ENCODE peak calls at places on chromosomes 13 and 19, in nine cellular contexts. N is Peyer's patch; R is NCI-H146; T is nucleus accumbens; J is activated CD4-positive, alpha-beta T cell treated with anti-CD3 and anti-CD28 coated beads for 1 hour; C is iris pigment epithelial cell; M is effector memory CD4-positive, alpha-beta T cell; D is cerebellar cortex; L is uterus. U is an unnamed sample.

GRCh38 chr13:114230575-114230974 is 4.1 kb upstream of the CDC16 start:
- DNase-seq in N (no peak), R (no peak), T (no peak), J (no peak), C (no peak), M (no peak), D (no peak), L (no peak), U (no peak)

GRCh38 chr13:19362946-19363510 is 181.4 kb upstream of the TUBA3C start:
- DNase-seq in N (no peak), R (no peak), T (no peak), J (no peak), C (no peak), M (no peak), D (no peak), L (no peak), U (no peak)

GRCh38 chr13:113655358-113656014 is 2.5 kb downstream of the ATP4B start:
- DNase-seq in N (peak; percentile 15), R (no peak), T (no peak), J (no peak), C (no peak), M (no peak), D (no peak), L (peak; percentile 3), U (no peak)

GRCh38 chr13:108980237-108980636 is 350.8 kb downstream of the MYO16 start:
- DNase-seq in N (no peak), R (no peak), T (no peak), J (no peak), C (no peak), M (no peak), D (peak; percentile 12), L (no peak), U (no peak)

GRCh38 chr19:42120276-42121010 is 11.8 kb downstream of the POU2F2 start:
- DNase-seq in N (no peak), R (no peak), T (no peak), J (no peak), C (no peak), M (no peak), D (no peak), L (no peak), U (no peak)

GRCh38 chr19:658916-659839 is 3.8 kb downstream of the RNF126 start:
- DNase-seq in N (no peak), R (no peak), T (peak; percentile 7), J (peak; percentile 31), C (no peak), M (peak; percentile 61), D (peak; percentile 61), L (no peak), U (no peak)

GRCh38 chr13:53068841-53069520 is 40.4 kb downstream of the OLFM4 start:
- DNase-seq in N (no peak), R (peak; percentile 73), T (no peak), J (no peak), C (no peak), M (no peak), D (no peak), L (no peak), U (no peak)

GRCh38 chr19:48703316-48703715 is 7.5 kb downstream of the FUT2 start:
- DNase-seq in N (no peak), R (no peak), T (no peak), J (no peak), C (no peak), M (no peak), D (no peak), L (no peak), U (no peak)

GRCh38 chr13:94163535-94163934 is 315.9 kb downstream of the DCT start:
- DNase-seq in N (no peak), R (no peak), T (no peak), J (no peak), C (no peak), M (no peak), D (no peak), L (no peak), U (no peak)

GRCh38 chr13:96816261-96816660 is 178.0 kb downstream of the OXGR1 start:
- DNase-seq in N (no peak), R (no peak), T (no peak), J (no peak), C (peak; percentile 20), M (no peak), D (no peak), L (peak; percentile 19), U (no peak)

GRCh38 chr13:98977568-98978270 is at the start of gene DOCK9:
- DNase-seq in N (peak; percentile 57), R (peak; percentile 86), T (peak; percentile 89), J (no peak), C (peak; percentile 77), M (no peak), D (peak; percentile 16), L (peak; percentile 54), U (peak; percentile 89)

GRCh38 chr19:6110360-6110977 is at the start of gene RFX2:
- DNase-seq in N (peak; percentile 100), R (peak; percentile 96), T (peak; percentile 98), J (peak; percentile 99), C (peak; percentile 99), M (peak; percentile 98), D (peak; percentile 98), L (peak; percentile 99), U (peak; percentile 99)

GRCh38 chr13:47334173-47334572 is 437.3 kb upstream of the HTR2A start:
- DNase-seq in N (no peak), R (no peak), T (no peak), J (no peak), C (peak; percentile 18), M (no peak), D (no peak), L (peak; percentile 61), U (no peak)

GRCh38 chr19:50906217-50906616 is 5.0 kb downstream of the KLK4 start:
- DNase-seq in N (no peak), R (peak; percentile 47), T (no peak), J (no peak), C (peak; percentile 11), M (no peak), D (peak; percentile 42), L (no peak), U (no peak)

GRCh38 chr19:38924383-38924782 is 6.2 kb downstream of the SARS2 start:
- DNase-seq in N (peak; percentile 19), R (no peak), T (no peak), J (no peak), C (no peak), M (no peak), D (no peak), L (no peak), U (no peak)

GRCh38 chr19:48419158-48419920 is 25.9 kb downstream of the GRIN2D start:
- DNase-seq in N (no peak), R (peak; percentile 27), T (peak; percentile 22), J (peak; percentile 43), C (peak; percentile 42), M (peak; percentile 62), D (peak; percentile 65), L (peak; percentile 28), U (peak; percentile 62)

GRCh38 chr19:2271516-2272103 is 10.4 kb downstream of the PEAK3 start:
- DNase-seq in N (peak; percentile 64), R (no peak), T (no peak), J (no peak), C (peak; percentile 93), M (no peak), D (peak; percentile 52), L (peak; percentile 40), U (no peak)

GRCh38 chr19:30112666-30113065 is 170.6 kb downstream of the URI1 start:
- DNase-seq in N (peak; percentile 7), R (no peak), T (no peak), J (no peak), C (no peak), M (no peak), D (no peak), L (no peak), U (no peak)

GRCh38 chr19:38515906-38516305 is 82.4 kb downstream of the RYR1 start:
- DNase-seq in N (no peak), R (no peak), T (no peak), J (no peak), C (no peak), M (no peak), D (no peak), L (no peak), U (no peak)

GRCh38 chr19:46748325-46749109 is 2.3 kb upstream of the STRN4 start:
- DNase-seq in N (peak; percentile 76), R (peak; percentile 24), T (peak; percentile 8), J (peak; percentile 54), C (peak; percentile 62), M (peak; percentile 63), D (peak; percentile 60), L (peak; percentile 57), U (peak; percentile 71)

GRCh38 chr13:41465215-41465907 is 8.0 kb downstream of the RGCC start:
- DNase-seq in N (no peak), R (no peak), T (no peak), J (peak; percentile 83), C (peak; percentile 90), M (peak; percentile 76), D (no peak), L (no peak), U (no peak)

GRCh38 chr19:28601723-28602440 is 611.1 kb downstream of the UQCRFS1 start:
- DNase-seq in N (no peak), R (no peak), T (no peak), J (no peak), C (no peak), M (no peak), D (no peak), L (no peak), U (no peak)

GRCh38 chr13:72586519-72586918 is 140.9 kb downstream of the MZT1 start:
- DNase-seq in N (no peak), R (no peak), T (no peak), J (no peak), C (peak; percentile 49), M (no peak), D (no peak), L (no peak), U (no peak)

GRCh38 chr13:68439821-68440220 is 1209.7 kb upstream of the PCDH9 start:
- DNase-seq in N (no peak), R (no peak), T (no peak), J (no peak), C (peak; percentile 37), M (no peak), D (no peak), L (no peak), U (no peak)

GRCh38 chr13:22091971-22092300 is 421.1 kb downstream of the FGF9 start:
- DNase-seq in N (no peak), R (no peak), T (no peak), J (no peak), C (no peak), M (no peak), D (no peak), L (no peak), U (no peak)

U was measured in head of caudate nucleus.